ENCODE peak calls at places on chromosomes 1 and 21, in four cellular contexts. One of them, this sample, is unnamed.

GRCh38 chr1:26544156-26544555 is 14.6 kb downstream of the RPS6KA1 start:
- DNase-seq in stimulated activated CD4-positive, alpha-beta T cell treated with anti-CD3 and anti-CD28 coated beads, Interleukin-1b, Interleukin-23, amount 100 ng/mL, for 4 hours: no peak
- DNase-seq in globus pallidus: no peak
- DNase-seq in HEK293T: no peak
- DNase-seq in this sample: no peak

GRCh38 chr1:81725823-81726222 is 74.9 kb upstream of the ADGRL2 start:
- DNase-seq in stimulated activated CD4-positive, alpha-beta T cell treated with anti-CD3 and anti-CD28 coated beads, Interleukin-1b, Interleukin-23, amount 100 ng/mL, for 4 hours: no peak
- DNase-seq in globus pallidus: no peak
- DNase-seq in HEK293T: no peak
- DNase-seq in this sample: no peak

GRCh38 chr1:10793129-10793651 is 3.3 kb downstream of the CASZ1 start:
- DNase-seq in stimulated activated CD4-positive, alpha-beta T cell treated with anti-CD3 and anti-CD28 coated beads, Interleukin-1b, Interleukin-23, amount 100 ng/mL, for 4 hours: no peak
- DNase-seq in globus pallidus: no peak
- DNase-seq in HEK293T: no peak
- DNase-seq in this sample: no peak

GRCh38 chr1:202691846-202692245 is 18.4 kb downstream of the SYT2 start:
- DNase-seq in stimulated activated CD4-positive, alpha-beta T cell treated with anti-CD3 and anti-CD28 coated beads, Interleukin-1b, Interleukin-23, amount 100 ng/mL, for 4 hours: no peak
- DNase-seq in globus pallidus: no peak
- DNase-seq in HEK293T: no peak
- DNase-seq in this sample: no peak

GRCh38 chr1:115213130-115213529 is 123.8 kb upstream of the TSPAN2 start:
- DNase-seq in stimulated activated CD4-positive, alpha-beta T cell treated with anti-CD3 and anti-CD28 coated beads, Interleukin-1b, Interleukin-23, amount 100 ng/mL, for 4 hours: no peak
- DNase-seq in globus pallidus: no peak
- DNase-seq in HEK293T: no peak
- DNase-seq in this sample: no peak

GRCh38 chr1:198187973-198188588 is 31.3 kb downstream of the NEK7 start:
- DNase-seq in stimulated activated CD4-positive, alpha-beta T cell treated with anti-CD3 and anti-CD28 coated beads, Interleukin-1b, Interleukin-23, amount 100 ng/mL, for 4 hours: no peak
- DNase-seq in globus pallidus: no peak
- DNase-seq in HEK293T: no peak
- DNase-seq in this sample: no peak

GRCh38 chr1:234562336-234562735 is 47.6 kb downstream of the IRF2BP2 start:
- DNase-seq in stimulated activated CD4-positive, alpha-beta T cell treated with anti-CD3 and anti-CD28 coated beads, Interleukin-1b, Interleukin-23, amount 100 ng/mL, for 4 hours: no peak
- DNase-seq in globus pallidus: no peak
- DNase-seq in HEK293T: no peak
- DNase-seq in this sample: no peak

GRCh38 chr1:184634296-184634695 is 120.4 kb downstream of the EDEM3 start:
- DNase-seq in stimulated activated CD4-positive, alpha-beta T cell treated with anti-CD3 and anti-CD28 coated beads, Interleukin-1b, Interleukin-23, amount 100 ng/mL, for 4 hours: no peak
- DNase-seq in globus pallidus: no peak
- DNase-seq in HEK293T: no peak
- DNase-seq in this sample: no peak

GRCh38 chr21:35219719-35220118 is 170.6 kb upstream of the RUNX1 start:
- DNase-seq in stimulated activated CD4-positive, alpha-beta T cell treated with anti-CD3 and anti-CD28 coated beads, Interleukin-1b, Interleukin-23, amount 100 ng/mL, for 4 hours: no peak
- DNase-seq in globus pallidus: no peak
- DNase-seq in HEK293T: no peak
- DNase-seq in this sample: no peak

GRCh38 chr1:242477944-242478343 is 46.6 kb downstream of the PLD5 start:
- DNase-seq in stimulated activated CD4-positive, alpha-beta T cell treated with anti-CD3 and anti-CD28 coated beads, Interleukin-1b, Interleukin-23, amount 100 ng/mL, for 4 hours: no peak
- DNase-seq in globus pallidus: no peak
- DNase-seq in HEK293T: no peak
- DNase-seq in this sample: no peak

GRCh38 chr1:4500441-4500840 is 154.0 kb upstream of the AJAP1 start:
- DNase-seq in stimulated activated CD4-positive, alpha-beta T cell treated with anti-CD3 and anti-CD28 coated beads, Interleukin-1b, Interleukin-23, amount 100 ng/mL, for 4 hours: no peak
- DNase-seq in globus pallidus: no peak
- DNase-seq in HEK293T: no peak
- DNase-seq in this sample: no peak

GRCh38 chr1:208203127-208203847 is 40.9 kb downstream of the PLXNA2 start:
- DNase-seq in stimulated activated CD4-positive, alpha-beta T cell treated with anti-CD3 and anti-CD28 coated beads, Interleukin-1b, Interleukin-23, amount 100 ng/mL, for 4 hours: no peak
- DNase-seq in globus pallidus: peak; percentile 38
- DNase-seq in HEK293T: no peak
- DNase-seq in this sample: no peak

GRCh38 chr1:33430751-33431593 is at the start of gene PHC2:
- DNase-seq in stimulated activated CD4-positive, alpha-beta T cell treated with anti-CD3 and anti-CD28 coated beads, Interleukin-1b, Interleukin-23, amount 100 ng/mL, for 4 hours: peak; percentile 90
- DNase-seq in globus pallidus: peak; percentile 99
- DNase-seq in HEK293T: peak; percentile 100
- DNase-seq in this sample: peak; percentile 91

GRCh38 chr1:61641171-61641570 is 83.8 kb downstream of the TM2D1 start:
- DNase-seq in stimulated activated CD4-positive, alpha-beta T cell treated with anti-CD3 and anti-CD28 coated beads, Interleukin-1b, Interleukin-23, amount 100 ng/mL, for 4 hours: no peak
- DNase-seq in globus pallidus: peak; percentile 27
- DNase-seq in HEK293T: no peak
- DNase-seq in this sample: no peak

GRCh38 chr1:46174448-46175231 is at the start of gene TSPAN1:
- DNase-seq in stimulated activated CD4-positive, alpha-beta T cell treated with anti-CD3 and anti-CD28 coated beads, Interleukin-1b, Interleukin-23, amount 100 ng/mL, for 4 hours: no peak
- DNase-seq in globus pallidus: no peak
- DNase-seq in HEK293T: no peak
- DNase-seq in this sample: no peak

GRCh38 chr1:192632188-192632587 is 3.8 kb upstream of the RGS13 start:
- DNase-seq in stimulated activated CD4-positive, alpha-beta T cell treated with anti-CD3 and anti-CD28 coated beads, Interleukin-1b, Interleukin-23, amount 100 ng/mL, for 4 hours: no peak
- DNase-seq in globus pallidus: no peak
- DNase-seq in HEK293T: no peak
- DNase-seq in this sample: no peak

GRCh38 chr1:15245593-15246325 is 1.3 kb upstream of the FHAD1 start:
- DNase-seq in stimulated activated CD4-positive, alpha-beta T cell treated with anti-CD3 and anti-CD28 coated beads, Interleukin-1b, Interleukin-23, amount 100 ng/mL, for 4 hours: no peak
- DNase-seq in globus pallidus: no peak
- DNase-seq in HEK293T: no peak
- DNase-seq in this sample: no peak

GRCh38 chr21:31198575-31198974 is 145.5 kb downstream of the TIAM1 start:
- DNase-seq in stimulated activated CD4-positive, alpha-beta T cell treated with anti-CD3 and anti-CD28 coated beads, Interleukin-1b, Interleukin-23, amount 100 ng/mL, for 4 hours: no peak
- DNase-seq in globus pallidus: peak; percentile 68
- DNase-seq in HEK293T: peak; percentile 44
- DNase-seq in this sample: peak; percentile 37

GRCh38 chr1:25729774-25730173 is 70.2 kb upstream of the SELENON start:
- DNase-seq in stimulated activated CD4-positive, alpha-beta T cell treated with anti-CD3 and anti-CD28 coated beads, Interleukin-1b, Interleukin-23, amount 100 ng/mL, for 4 hours: no peak
- DNase-seq in globus pallidus: no peak
- DNase-seq in HEK293T: no peak
- DNase-seq in this sample: no peak

GRCh38 chr1:193806079-193807048 is 620.0 kb upstream of the B3GALT2 start:
- DNase-seq in stimulated activated CD4-positive, alpha-beta T cell treated with anti-CD3 and anti-CD28 coated beads, Interleukin-1b, Interleukin-23, amount 100 ng/mL, for 4 hours: no peak
- DNase-seq in globus pallidus: no peak
- DNase-seq in HEK293T: no peak
- DNase-seq in this sample: no peak